ENCODE peak calls at places on chromosomes 12 and 14, in five cellular contexts. C is colonic mucosa; Z is activated T-cell treated with anti-CD3 and anti-CD28 coated beads, Interleukin-2, amount 50 U/mL, for 4 hours; T is AG09309; A is NAMALWA. B is an unnamed sample.

GRCh38 chr12:3077572-3078081 is 448 bp downstream of the TSPAN9 start:
- DNase-seq in C (peak), Z (peak), T (no peak), A (peak), B (no peak)

GRCh38 chr12:76270657-76271358 is 77.4 kb downstream of the BBS10 start:
- DNase-seq in C (no peak), Z (no peak), T (no peak), A (no peak), B (no peak)

GRCh38 chr14:44649056-44649455 is 142.0 kb upstream of the FSCB start:
- DNase-seq in C (no peak), Z (no peak), T (no peak), A (no peak), B (no peak)

GRCh38 chr12:132986001-132986884 is at the start of gene ZNF26:
- DNase-seq in C (peak), Z (peak), T (peak), A (peak), B (peak)

GRCh38 chr12:99450231-99450630 is 197.3 kb upstream of the GARIN6 start:
- DNase-seq in C (no peak), Z (no peak), T (peak), A (no peak), B (no peak)

GRCh38 chr14:60585676-60586075 is 63.6 kb downstream of the SIX1 start:
- DNase-seq in C (no peak), Z (no peak), T (no peak), A (no peak), B (no peak)

GRCh38 chr14:64191756-64192155 is 102.4 kb downstream of the ESR2 start:
- DNase-seq in C (no peak), Z (no peak), T (peak), A (no peak), B (no peak)

GRCh38 chr14:83863042-83863441 is 1666.9 kb upstream of the FLRT2 start:
- DNase-seq in C (no peak), Z (no peak), T (no peak), A (no peak), B (no peak)

GRCh38 chr12:105357162-105357691 is 26.7 kb downstream of the C12orf75 start:
- DNase-seq in C (no peak), Z (no peak), T (no peak), A (peak), B (peak)

GRCh38 chr12:114812858-114813761 is 129.1 kb upstream of the TBX3 start:
- DNase-seq in C (no peak), Z (no peak), T (no peak), A (no peak), B (no peak)

GRCh38 chr14:31449971-31450610 is 7.2 kb downstream of the DTD2 start:
- DNase-seq in C (no peak), Z (no peak), T (no peak), A (peak), B (peak)

GRCh38 chr12:1469063-1469462 is 125.3 kb downstream of the FBXL14 start:
- DNase-seq in C (no peak), Z (no peak), T (no peak), A (no peak), B (no peak)

GRCh38 chr12:44571031-44571550 is 305.0 kb downstream of the NELL2 start:
- DNase-seq in C (no peak), Z (no peak), T (no peak), A (no peak), B (no peak)

GRCh38 chr14:51395361-51395849 is 155.4 kb downstream of the TMX1 start:
- DNase-seq in C (no peak), Z (no peak), T (peak), A (no peak), B (no peak)

GRCh38 chr12:24561411-24561871 is 387.5 kb downstream of the BCAT1 start:
- DNase-seq in C (no peak), Z (no peak), T (no peak), A (peak), B (no peak)

GRCh38 chr14:69133206-69134125 is 19.5 kb downstream of the DCAF5 start:
- DNase-seq in C (no peak), Z (no peak), T (peak), A (no peak), B (no peak)

GRCh38 chr12:62683724-62684501 is 217.3 kb downstream of the MON2 start:
- DNase-seq in C (peak), Z (no peak), T (no peak), A (no peak), B (no peak)

GRCh38 chr14:22737052-22737451 is 29.4 kb upstream of the OXA1L start:
- DNase-seq in C (no peak), Z (no peak), T (no peak), A (no peak), B (no peak)

GRCh38 chr12:1692895-1693294 is 2.0 kb downstream of the ADIPOR2 start:
- DNase-seq in C (no peak), Z (no peak), T (no peak), A (peak), B (peak)

GRCh38 chr14:76774471-76775158 is 13.3 kb downstream of the VASH1 start:
- DNase-seq in C (no peak), Z (no peak), T (no peak), A (no peak), B (no peak)

B was measured in Karpas-422.